ENCODE peak calls at places on chromosomes 4 and X, in four cellular contexts. K, Z, D and A are unnamed samples. For H3K9me3, the result is how much of the 10 kb centered on the place peaks cover.

GRCh38 chr4:67861513-67861912 is 22.3 kb downstream of the TMPRSS11D start:
- DNase-seq in K (no peak), Z (no peak), D (no peak), A (no peak)

GRCh38 chr4:82201303-82201702 is 172.5 kb downstream of the HNRNPD start:
- DNase-seq in K (no peak), Z (no peak), D (no peak), A (peak)

GRCh38 chr4:17623451-17624001 is 9.1 kb downstream of the MED28 start:
- DNase-seq in K (no peak), Z (no peak), D (no peak), A (no peak)

GRCh38 chr4:183342541-183343533 is 20.6 kb upstream of the CLDN24 start:
- DNase-seq in K (no peak), Z (no peak), D (no peak), A (no peak)

GRCh38 chr4:48033825-48034413 is 17.3 kb downstream of the NIPAL1 start:
- DNase-seq in K (no peak), Z (peak), D (no peak), A (no peak)

GRCh38 chr4:56870927-56871326 is 36.8 kb upstream of the REST start:
- DNase-seq in K (no peak), Z (no peak), D (no peak), A (no peak)

GRCh38 chr4:76514087-76514486 is 79.1 kb downstream of the SHROOM3 start:
- DNase-seq in K (no peak), Z (no peak), D (no peak), A (no peak)

GRCh38 chr4:27009539-27009938 is 148.9 kb downstream of the STIM2 start:
- DNase-seq in K (no peak), Z (no peak), D (no peak), A (no peak)

GRCh38 chr4:166723532-166724140 is 510.7 kb downstream of the SPOCK3 start:
- DNase-seq in K (no peak), Z (no peak), D (no peak), A (no peak)

GRCh38 chrX:31117195-31117594 is 45.4 kb upstream of the FTHL17 start:
- DNase-seq in K (no peak), Z (no peak), D (no peak), A (no peak)

GRCh38 chr4:102730968-102731533 is 29.7 kb downstream of the MANBA start:
- DNase-seq in K (no peak), Z (no peak), D (no peak), A (no peak)

GRCh38 chrX:107293056-107293455 is 86.6 kb downstream of the DNAAF6 start:
- DNase-seq in K (no peak), Z (no peak), D (no peak), A (no peak)

GRCh38 chrX:106949366-106949765 is 29.2 kb downstream of the CLDN2 start:
- DNase-seq in K (no peak), Z (no peak), D (no peak), A (no peak)

GRCh38 chr4:184653650-184654049 is 4.1 kb downstream of the PRIMPOL start:
- DNase-seq in K (no peak), Z (no peak), D (no peak), A (no peak)

GRCh38 chr4:42280327-42281095 is 116.8 kb upstream of the SHISA3 start:
- DNase-seq in K (no peak), Z (peak), D (no peak), A (no peak)

GRCh38 chr4:113064244-113064643 is 14.8 kb downstream of the ANK2 start:
- DNase-seq in K (no peak), Z (no peak), D (no peak), A (no peak)

GRCh38 chr4:504076-504475 is 5.1 kb downstream of the PIGG start:
- DNase-seq in K (no peak), Z (no peak), D (no peak), A (no peak)

GRCh38 chr4:27010334-27010940 is 149.8 kb downstream of the STIM2 start:
- DNase-seq in K (no peak), Z (peak), D (peak), A (peak)

GRCh38 chr4:98287328-98287727 is 26.1 kb downstream of the RAP1GDS1 start:
- DNase-seq in K (no peak), Z (no peak), D (no peak), A (no peak)

GRCh38 chrX:65463550-65463949 is 71.0 kb downstream of the LAS1L start:
- DNase-seq in K (no peak), Z (no peak), D (no peak), A (no peak)

GRCh38 chr4:87555751-87556619 is 26.8 kb upstream of the SPARCL1 start:
- DNase-seq in K (peak), Z (no peak), D (peak), A (no peak)

GRCh38 chr4:173410106-173410505 is 11.2 kb upstream of the SCRG1 start:
- DNase-seq in K (no peak), Z (no peak), D (no peak), A (no peak)

GRCh38 chr4:122702939-122703338 is 29.6 kb upstream of the BBS12 start:
- DNase-seq in K (no peak), Z (no peak), D (no peak), A (no peak)

GRCh38 chr4:3335385-3335784 is 42.6 kb downstream of the RGS12 start:
- DNase-seq in K (no peak), Z (no peak), D (no peak), A (no peak)

GRCh38 chr4:184699941-184700340 is 34.0 kb downstream of the CENPU start:
- DNase-seq in K (no peak), Z (no peak), D (no peak), A (no peak)

GRCh38 chr4:31422006-31422405 is 701.8 kb downstream of the PCDH7 start:
- DNase-seq in K (no peak), Z (no peak), D (no peak), A (no peak)
- TF ChIP-seq CTCF in K (no peak), Z (no peak), D (no peak), A (no peak)

GRCh38 chrX:95762716-95763115 is 921.9 kb upstream of the DIAPH2 start:
- DNase-seq in K (no peak), Z (no peak), D (no peak), A (no peak)

GRCh38 chrX:95760356-95760755 is 924.3 kb upstream of the DIAPH2 start:
- DNase-seq in K (no peak), Z (no peak), D (no peak), A (no peak)

DNA sequence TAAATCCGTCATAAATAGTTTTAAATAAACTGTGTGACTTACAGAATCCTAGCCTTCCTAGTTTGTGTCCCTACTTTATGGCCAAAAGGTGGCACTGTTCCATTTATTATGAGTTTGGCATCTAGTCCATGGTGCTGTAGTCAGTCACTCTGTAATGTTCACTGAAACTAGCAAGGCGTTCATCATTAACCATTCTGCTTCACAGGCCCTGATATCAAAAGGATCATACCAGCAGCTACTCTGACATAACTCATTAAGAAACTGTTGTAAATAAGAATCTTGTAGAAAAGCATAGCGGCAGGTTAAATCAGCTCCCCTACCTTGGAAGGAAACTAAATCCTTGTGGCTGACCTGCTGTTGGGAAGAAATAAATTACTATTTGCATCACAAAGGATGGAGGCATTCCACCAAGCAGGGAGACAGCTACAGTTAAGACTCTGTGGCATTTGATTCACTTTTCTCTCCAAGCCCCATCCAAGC is 919.6 kb upstream of the DIAPH2 start:
- DNase-seq in K (no peak), Z (no peak), D (no peak), A (no peak)
- H3K4me3 ChIP-seq in K (no peak), Z (no peak), D (no peak), A (no peak)

GRCh38 chr4:169333265-169333664 is 62.5 kb upstream of the SH3RF1 start:
- DNase-seq in K (no peak), Z (no peak), D (no peak), A (no peak)

GRCh38 chr4:169335331-169335730 is 64.6 kb upstream of the SH3RF1 start:
- DNase-seq in K (no peak), Z (no peak), D (no peak), A (no peak)

GRCh38 chr4:169332595-169332994 is 61.8 kb upstream of the SH3RF1 start:
- DNase-seq in K (no peak), Z (no peak), D (no peak), A (no peak)

GRCh38 chr4:169337510-169337909 is 66.8 kb upstream of the SH3RF1 start:
- DNase-seq in K (no peak), Z (no peak), D (no peak), A (no peak)

GRCh38 chr4:169334335-169334734 is 63.6 kb upstream of the SH3RF1 start:
- DNase-seq in K (no peak), Z (no peak), D (no peak), A (no peak)
- H3K9me3 ChIP-seq in K (under half), Z (under half), D (under half), A (under half)

GRCh38 chrX:119189115-119189514 is 47.0 kb upstream of the PGRMC1 start:
- DNase-seq in K (no peak), Z (no peak), D (no peak), A (no peak)
- TF ChIP-seq CTCF in K (no peak), Z (no peak), D (no peak), A (no peak)

GRCh38 chr4:187128226-187128625 is 404.6 kb upstream of the FAT1 start:
- DNase-seq in K (no peak), Z (no peak), D (no peak), A (no peak)
- H3K4me3 ChIP-seq in K (no peak), Z (no peak), D (no peak), A (no peak)

GRCh38 chrX:117093319-117093718 is 630.5 kb upstream of the CT83 start:
- DNase-seq in K (no peak), Z (no peak), D (no peak), A (no peak)
- H3K9me3 ChIP-seq in K (under half), Z (under half), D (under half), A (under half)